ENCODE peak calls at places on chromosome 12, in nine cellular contexts. G is ovary, S is testis, Y is tibial nerve, T is lower lobe of right lung, K is HepG2, N is body of pancreas, B is astrocyte, U is PC-9. L is an unnamed sample.

GRCh38 chr12:112160611-112161010 is 35.3 kb downstream of the TRAFD1 start:
- DNase-seq in G (no peak), Y (no peak), B (no peak), T (no peak), U (no peak), K (no peak), N (no peak), S (no peak), L (no peak)

GRCh38 chr12:52313926-52314325 is 7.3 kb downstream of the KRT83 start:
- DNase-seq in G (no peak), T (no peak), U (no peak), Y (no peak), B (no peak), S (no peak), K (no peak), N (no peak), L (no peak)

GRCh38 chr12:1099158-1099557 is 108.1 kb downstream of the ERC1 start:
- DNase-seq in S (no peak), Y (no peak), U (no peak), T (no peak), K (no peak), B (no peak), G (no peak), N (no peak), L (no peak)

GRCh38 chr12:55582066-55582465 is 9.8 kb downstream of the OR2AP1 start:
- DNase-seq in G (no peak), B (no peak), U (no peak), N (no peak), T (no peak), Y (no peak), K (no peak), S (no peak), L (no peak)

GRCh38 chr12:131065279-131065678 is 111.6 kb downstream of the ADGRD1 start:
- DNase-seq in K (no peak), N (no peak), G (no peak), Y (no peak), U (no peak), T (no peak), B (no peak), S (no peak), L (no peak)

GRCh38 chr12:12372946-12373722 is 16.3 kb downstream of the BORCS5 start:
- DNase-seq in B (no peak), Y (no peak), U (no peak), S (no peak), G (no peak), T (no peak), N (no peak), K (peak; percentile 44), L (no peak)

GRCh38 chr12:20946732-20947131 is 136.2 kb downstream of the SLCO1B3 start:
- DNase-seq in G (no peak), N (peak; percentile 50), K (peak; percentile 1), B (no peak), S (peak; percentile 54), U (no peak), Y (no peak), T (no peak), L (no peak)

GRCh38 chr12:46472893-46473633 is 100.5 kb upstream of the SLC38A2 start:
- DNase-seq in S (no peak), N (no peak), G (no peak), U (peak; percentile 44), K (peak; percentile 60), B (peak; percentile 66), Y (no peak), T (no peak), L (no peak)

GRCh38 chr12:70722584-70723343 is 85.5 kb upstream of the PTPRB start:
- DNase-seq in N (no peak), K (no peak), B (peak; percentile 43), G (no peak), T (no peak), U (no peak), Y (no peak), S (no peak), L (no peak)

GRCh38 chr12:27802936-27803335 is 22.9 kb upstream of the MANSC4 start:
- DNase-seq in G (no peak), N (no peak), T (no peak), U (no peak), K (no peak), S (peak; percentile 71), B (no peak), Y (no peak), L (no peak)

GRCh38 chr12:115571027-115571426 is 706.5 kb downstream of the MED13L start:
- DNase-seq in T (no peak), K (no peak), Y (no peak), B (no peak), S (no peak), U (no peak), N (no peak), G (no peak), L (no peak)

GRCh38 chr12:43245947-43246346 is 306.1 kb downstream of the ADAMTS20 start:
- DNase-seq in T (no peak), G (no peak), N (no peak), B (no peak), U (no peak), S (no peak), Y (no peak), K (no peak), L (no peak)

GRCh38 chr12:66113471-66113870 is 17.1 kb downstream of the LLPH start:
- DNase-seq in Y (no peak), T (no peak), N (no peak), S (no peak), U (no peak), G (no peak), B (no peak), K (no peak), L (no peak)

GRCh38 chr12:66103011-66103913 is 27.3 kb downstream of the LLPH start:
- DNase-seq in K (no peak), T (no peak), N (no peak), G (no peak), Y (no peak), B (no peak), U (no peak), S (no peak), L (no peak)

GRCh38 chr12:66111605-66112004 is 18.9 kb downstream of the LLPH start:
- DNase-seq in U (no peak), K (no peak), B (no peak), G (no peak), N (no peak), S (no peak), T (no peak), Y (no peak), L (no peak)

DNA sequence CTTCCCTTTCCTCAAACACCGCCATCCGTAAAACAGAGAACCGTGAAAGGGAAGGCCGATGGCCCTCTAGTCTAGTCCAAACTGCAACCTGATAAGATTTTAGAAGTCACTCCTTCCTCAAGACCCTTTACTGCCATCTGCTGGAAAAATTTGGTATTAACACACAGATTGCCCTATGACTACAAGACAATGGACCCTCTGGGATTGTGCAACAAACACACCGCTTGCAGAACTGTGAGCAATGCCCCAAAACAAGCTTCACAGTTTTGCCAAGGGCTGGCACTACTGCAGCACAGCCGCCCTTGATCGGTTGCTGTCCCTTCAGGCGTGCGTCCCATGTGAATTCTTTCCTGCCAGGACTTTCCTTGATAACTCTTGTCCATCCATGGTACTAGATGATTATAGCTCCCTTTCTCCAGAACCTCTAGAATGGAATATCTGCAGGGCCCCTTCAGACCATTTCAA is 23.1 kb downstream of the LLPH start:
- DNase-seq in S (peak; percentile 77), N (peak; percentile 56), Y (peak; percentile 97), U (peak; percentile 77), B (peak; percentile 80), T (no peak), K (peak; percentile 93), G (peak; percentile 26), L (no peak)
- H3K9me3 ChIP-seq in S (no peaks in the 10 kb centered on the region), N (no peaks in the 10 kb centered on the region), Y (no peaks in the 10 kb centered on the region), U (no peaks in the 10 kb centered on the region), B (no peaks in the 10 kb centered on the region), T (no peaks in the 10 kb centered on the region), K (no peaks in the 10 kb centered on the region), G (no peaks in the 10 kb centered on the region), L (no peaks in the 10 kb centered on the region)

GRCh38 chr12:132942611-132943010 is 13.5 kb downstream of the ZNF605 start:
- DNase-seq in T (no peak), B (no peak), U (no peak), S (no peak), N (no peak), K (no peak), Y (no peak), G (no peak), L (no peak)
- H3K9me3 ChIP-seq in T (peaks cover 87% of the 10 kb centered on the region), B (peaks cover 43% of the 10 kb centered on the region), U (peaks cover 13% of the 10 kb centered on the region), S (no peaks in the 10 kb centered on the region), N (peaks cover 62% of the 10 kb centered on the region), K (peaks cover 74% of the 10 kb centered on the region), Y (peaks cover 6% of the 10 kb centered on the region), G (no peaks in the 10 kb centered on the region), L (peaks cover 90% of the 10 kb centered on the region)

DNA sequence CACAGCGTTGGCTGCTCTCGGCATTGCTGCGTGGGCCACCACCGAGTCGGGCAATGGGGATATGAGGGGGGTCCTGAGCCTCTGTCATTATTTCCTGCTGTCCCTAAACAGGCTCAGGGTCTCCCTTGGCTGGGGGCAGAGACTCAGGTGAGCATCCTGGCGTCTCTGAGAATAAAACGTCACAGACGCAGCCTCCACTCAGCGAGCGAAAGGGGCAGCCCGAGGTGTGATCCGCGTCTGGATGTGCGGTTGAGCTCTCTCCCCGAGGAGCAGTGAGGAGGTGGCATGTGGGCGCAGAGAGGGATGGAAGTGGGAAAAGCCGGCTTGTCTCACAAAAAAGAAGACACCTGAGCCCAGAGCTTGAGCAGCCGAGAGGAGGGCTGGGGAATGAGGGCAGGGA is 62.6 kb downstream of the GALNT9 start:
- DNase-seq in U (no peak), T (no peak), K (no peak), Y (no peak), S (no peak), N (no peak), G (no peak), B (no peak), L (no peak)
- H3K9me3 ChIP-seq in U (no peaks in the 10 kb centered on the region), T (no peaks in the 10 kb centered on the region), K (no peaks in the 10 kb centered on the region), Y (no peaks in the 10 kb centered on the region), S (no peaks in the 10 kb centered on the region), N (no peaks in the 10 kb centered on the region), G (no peaks in the 10 kb centered on the region), B (peaks cover 5% of the 10 kb centered on the region), L (no peaks in the 10 kb centered on the region)

GRCh38 chr12:30779578-30779977 is 24.8 kb upstream of the CAPRIN2 start:
- DNase-seq in N (no peak), T (no peak), Y (no peak), S (no peak), U (no peak), K (no peak), B (no peak), G (no peak), L (no peak)
- H3K9me3 ChIP-seq in N (no peaks in the 10 kb centered on the region), T (no peaks in the 10 kb centered on the region), Y (no peaks in the 10 kb centered on the region), S (no peaks in the 10 kb centered on the region), U (peaks cover 16% of the 10 kb centered on the region), K (peaks cover 11% of the 10 kb centered on the region), B (no peaks in the 10 kb centered on the region), G (no peaks in the 10 kb centered on the region), L (peaks cover 17% of the 10 kb centered on the region)

GRCh38 chr12:94815450-94815849 is 165.1 kb upstream of the TMCC3 start:
- DNase-seq in U (no peak), N (no peak), B (no peak), K (no peak), S (no peak), Y (no peak), T (no peak), G (no peak), L (no peak)
- H3K9me3 ChIP-seq in U (peaks cover 19% of the 10 kb centered on the region), N (peaks cover 11% of the 10 kb centered on the region), B (peaks cover 6% of the 10 kb centered on the region), K (peaks cover 25% of the 10 kb centered on the region), S (no peaks in the 10 kb centered on the region), Y (no peaks in the 10 kb centered on the region), T (peaks cover 35% of the 10 kb centered on the region), G (no peaks in the 10 kb centered on the region), L (peaks cover 42% of the 10 kb centered on the region)

GRCh38 chr12:14473707-14474287 is 93.9 kb downstream of the PLBD1 start:
- DNase-seq in S (no peak), K (peak; percentile 1), B (peak; percentile 31), G (no peak), Y (no peak), U (peak; percentile 52), T (no peak), N (no peak), L (no peak)
- H3K9me3 ChIP-seq in S (no peaks in the 10 kb centered on the region), K (peaks cover 44% of the 10 kb centered on the region), B (peaks cover 3% of the 10 kb centered on the region), G (no peaks in the 10 kb centered on the region), Y (peaks cover 11% of the 10 kb centered on the region), U (peaks cover 21% of the 10 kb centered on the region), T (peaks cover 49% of the 10 kb centered on the region), N (peaks cover 22% of the 10 kb centered on the region), L (peaks cover 58% of the 10 kb centered on the region)